ENCODE peak calls at places on chromosomes 1 and 21, in four cellular contexts. One of them, this sample, is unnamed.

GRCh38 chr1:61865646-61866220 is 123.5 kb downstream of the PATJ start:
- DNase-seq in colonic mucosa: no peak
- DNase-seq in GM23248: no peak
- DNase-seq in lower lobe of right lung: no peak
- DNase-seq in this sample: no peak

GRCh38 chr1:55234016-55234415 is 18.9 kb upstream of the USP24 start:
- DNase-seq in GM23248: peak; percentile 88
- DNase-seq in lower lobe of right lung: no peak
- DNase-seq in colonic mucosa: no peak
- DNase-seq in this sample: no peak

GRCh38 chr1:36093919-36094318 is 5.2 kb downstream of the ADPRS start:
- DNase-seq in colonic mucosa: no peak
- DNase-seq in GM23248: no peak
- DNase-seq in lower lobe of right lung: no peak
- DNase-seq in this sample: no peak

GRCh38 chr1:161791889-161792655 is 26.0 kb downstream of the ATF6 start:
- DNase-seq in GM23248: peak; percentile 47
- DNase-seq in lower lobe of right lung: no peak
- DNase-seq in colonic mucosa: no peak
- DNase-seq in this sample: no peak

GRCh38 chr1:70360321-70360720 is 5.8 kb upstream of the ANKRD13C start:
- DNase-seq in GM23248: no peak
- DNase-seq in lower lobe of right lung: no peak
- DNase-seq in colonic mucosa: no peak
- DNase-seq in this sample: no peak

GRCh38 chr1:54234284-54234683 is 34.3 kb downstream of the MRPL37 start:
- DNase-seq in colonic mucosa: no peak
- DNase-seq in lower lobe of right lung: no peak
- DNase-seq in GM23248: no peak
- DNase-seq in this sample: no peak

GRCh38 chr1:59139396-59139795 is 157.5 kb upstream of the FGGY start:
- DNase-seq in GM23248: no peak
- DNase-seq in colonic mucosa: no peak
- DNase-seq in lower lobe of right lung: no peak
- DNase-seq in this sample: peak; percentile 70

GRCh38 chr1:215444715-215445414 is 122.2 kb upstream of the KCTD3 start:
- DNase-seq in GM23248: no peak
- DNase-seq in colonic mucosa: no peak
- DNase-seq in lower lobe of right lung: no peak
- DNase-seq in this sample: no peak

GRCh38 chr1:226779536-226779935 is 40.5 kb upstream of the ITPKB start:
- DNase-seq in GM23248: no peak
- DNase-seq in lower lobe of right lung: no peak
- DNase-seq in colonic mucosa: peak; percentile 57
- DNase-seq in this sample: no peak

GRCh38 chr1:103327054-103327719 is 198.3 kb upstream of the RNPC3 start:
- DNase-seq in lower lobe of right lung: no peak
- DNase-seq in colonic mucosa: no peak
- DNase-seq in GM23248: no peak
- DNase-seq in this sample: no peak

GRCh38 chr1:207240325-207241095 is 81.0 kb upstream of the CD55 start:
- DNase-seq in GM23248: peak; percentile 32
- DNase-seq in colonic mucosa: no peak
- DNase-seq in lower lobe of right lung: no peak
- DNase-seq in this sample: no peak

GRCh38 chr1:8966606-8967005 is 20.9 kb downstream of the CA6 start:
- DNase-seq in colonic mucosa: no peak
- DNase-seq in GM23248: no peak
- DNase-seq in lower lobe of right lung: peak; percentile 55
- DNase-seq in this sample: no peak

GRCh38 chr1:241518447-241519307 is 878 bp downstream of the FH start:
- DNase-seq in colonic mucosa: peak; percentile 27
- DNase-seq in lower lobe of right lung: peak; percentile 60
- DNase-seq in GM23248: peak; percentile 72
- DNase-seq in this sample: peak; percentile 30

GRCh38 chr1:70509996-70510876 is 99.2 kb downstream of the CTH start:
- DNase-seq in lower lobe of right lung: no peak
- DNase-seq in GM23248: peak; percentile 98
- DNase-seq in colonic mucosa: no peak
- DNase-seq in this sample: no peak

GRCh38 chr1:184386271-184387068 is at the start of gene C1orf21:
- DNase-seq in lower lobe of right lung: peak; percentile 91
- DNase-seq in GM23248: peak; percentile 93
- DNase-seq in colonic mucosa: peak; percentile 91
- DNase-seq in this sample: peak; percentile 96

GRCh38 chr21:24941316-24942185 is 665.7 kb downstream of the MRPL39 start:
- DNase-seq in colonic mucosa: no peak
- DNase-seq in GM23248: no peak
- DNase-seq in lower lobe of right lung: no peak
- DNase-seq in this sample: no peak

GRCh38 chr1:94416901-94417701 is 1.1 kb upstream of the ABCD3 start:
- DNase-seq in lower lobe of right lung: no peak
- DNase-seq in colonic mucosa: peak; percentile 47
- DNase-seq in GM23248: peak; percentile 85
- DNase-seq in this sample: no peak

GRCh38 chr1:217343907-217344306 is 287.0 kb downstream of the GPATCH2 start:
- DNase-seq in colonic mucosa: no peak
- DNase-seq in GM23248: no peak
- DNase-seq in lower lobe of right lung: no peak
- DNase-seq in this sample: no peak

GRCh38 chr1:16905856-16906702 is 10.3 kb downstream of the RNU1-2 start:
- DNase-seq in GM23248: peak; percentile 75
- DNase-seq in colonic mucosa: no peak
- DNase-seq in lower lobe of right lung: no peak
- DNase-seq in this sample: peak; percentile 31

GRCh38 chr21:33734326-33734725 is 92.0 kb downstream of the ITSN1 start:
- DNase-seq in colonic mucosa: no peak
- DNase-seq in GM23248: no peak
- DNase-seq in lower lobe of right lung: no peak
- DNase-seq in this sample: no peak

GRCh38 chr1:198893763-198894444 is 255.1 kb downstream of the PTPRC start:
- DNase-seq in lower lobe of right lung: no peak
- DNase-seq in GM23248: no peak
- DNase-seq in colonic mucosa: no peak
- DNase-seq in this sample: no peak

GRCh38 chr1:42282867-42283583 is 52.0 kb downstream of the FOXJ3 start:
- DNase-seq in colonic mucosa: no peak
- DNase-seq in GM23248: peak; percentile 28
- DNase-seq in lower lobe of right lung: no peak
- DNase-seq in this sample: no peak

GRCh38 chr1:109875874-109876273 is 34.8 kb upstream of the CSF1 start:
- DNase-seq in lower lobe of right lung: no peak
- DNase-seq in colonic mucosa: no peak
- DNase-seq in GM23248: no peak
- DNase-seq in this sample: no peak

GRCh38 chr1:54180666-54181360 is 19.0 kb downstream of the CYB5RL start:
- DNase-seq in lower lobe of right lung: no peak
- DNase-seq in GM23248: no peak
- DNase-seq in colonic mucosa: no peak
- DNase-seq in this sample: no peak

GRCh38 chr1:22262583-22262982 is 119.7 kb upstream of the WNT4 start:
- DNase-seq in GM23248: no peak
- DNase-seq in lower lobe of right lung: no peak
- DNase-seq in colonic mucosa: peak; percentile 85
- DNase-seq in this sample: no peak

GRCh38 chr1:235923466-235924008 is 56.8 kb upstream of the LYST start:
- DNase-seq in lower lobe of right lung: no peak
- DNase-seq in GM23248: no peak
- DNase-seq in colonic mucosa: peak; percentile 84
- DNase-seq in this sample: no peak

GRCh38 chr1:26910343-26911160 is 3.2 kb downstream of the NR0B2 start:
- DNase-seq in lower lobe of right lung: no peak
- DNase-seq in GM23248: no peak
- DNase-seq in colonic mucosa: peak; percentile 48
- DNase-seq in this sample: no peak

GRCh38 chr1:26913389-26913753 is 404 bp downstream of the NR0B2 start:
- DNase-seq in lower lobe of right lung: no peak
- DNase-seq in colonic mucosa: no peak
- DNase-seq in GM23248: no peak
- DNase-seq in this sample: no peak

GRCh38 chr1:26913754-26914619 is at the start of gene NR0B2:
- DNase-seq in lower lobe of right lung: peak; percentile 89
- DNase-seq in GM23248: no peak
- DNase-seq in colonic mucosa: peak; percentile 91
- DNase-seq in this sample: peak; percentile 73

GRCh38 chr1:26911399-26912146 is 2.2 kb downstream of the NR0B2 start:
- DNase-seq in colonic mucosa: no peak
- DNase-seq in GM23248: no peak
- DNase-seq in lower lobe of right lung: no peak
- DNase-seq in this sample: no peak

GRCh38 chr1:26912147-26912490 is 1.7 kb downstream of the NR0B2 start:
- DNase-seq in lower lobe of right lung: no peak
- DNase-seq in colonic mucosa: no peak
- DNase-seq in GM23248: no peak
- DNase-seq in this sample: no peak
- H3K4me1 ChIP-seq in lower lobe of right lung: peaks cover 8% of the 10 kb centered on the region
- H3K4me1 ChIP-seq in colonic mucosa: peaks cover 14% of the 10 kb centered on the region
- H3K4me1 ChIP-seq in GM23248: peaks cover 4% of the 10 kb centered on the region
- H3K4me1 ChIP-seq in this sample: no peaks in the 10 kb centered on the region

GRCh38 chr1:154935749-154936415 is 637 bp downstream of the PMVK start:
- DNase-seq in GM23248: no peak
- DNase-seq in colonic mucosa: no peak
- DNase-seq in lower lobe of right lung: no peak
- DNase-seq in this sample: no peak
- H3K27ac ChIP-seq in GM23248: peak overlapping the region; percentile 95
- H3K27ac ChIP-seq in colonic mucosa: peak overlapping the region; percentile 96
- H3K27ac ChIP-seq in lower lobe of right lung: peak overlapping the region; percentile 99
- H3K27ac ChIP-seq in this sample: peak overlapping the region; percentile 86

GRCh38 chr1:19814681-19815503 is at the start of gene RNF186:
- DNase-seq in GM23248: no peak
- DNase-seq in colonic mucosa: peak; percentile 91
- DNase-seq in lower lobe of right lung: peak; percentile 65
- DNase-seq in this sample: no peak
- H3K4me3 ChIP-seq in GM23248: no peak within 1 kb of the TSS
- H3K4me3 ChIP-seq in colonic mucosa: peak within 1 kb of the TSS; percentile 59
- H3K4me3 ChIP-seq in lower lobe of right lung: no peak within 1 kb of the TSS
- H3K4me3 ChIP-seq in this sample: no peak within 1 kb of the TSS

GRCh38 chr1:52055854-52056109 is 313 bp upstream of the BTF3L4 start:
- DNase-seq in lower lobe of right lung: no peak
- DNase-seq in colonic mucosa: no peak
- DNase-seq in GM23248: no peak
- DNase-seq in this sample: no peak
- H3K4me1 ChIP-seq in lower lobe of right lung: peaks cover 47% of the 10 kb centered on the region
- H3K4me1 ChIP-seq in colonic mucosa: peaks cover 10% of the 10 kb centered on the region
- H3K4me1 ChIP-seq in GM23248: peaks cover 43% of the 10 kb centered on the region
- H3K4me1 ChIP-seq in this sample: peaks cover 5% of the 10 kb centered on the region

DNA sequence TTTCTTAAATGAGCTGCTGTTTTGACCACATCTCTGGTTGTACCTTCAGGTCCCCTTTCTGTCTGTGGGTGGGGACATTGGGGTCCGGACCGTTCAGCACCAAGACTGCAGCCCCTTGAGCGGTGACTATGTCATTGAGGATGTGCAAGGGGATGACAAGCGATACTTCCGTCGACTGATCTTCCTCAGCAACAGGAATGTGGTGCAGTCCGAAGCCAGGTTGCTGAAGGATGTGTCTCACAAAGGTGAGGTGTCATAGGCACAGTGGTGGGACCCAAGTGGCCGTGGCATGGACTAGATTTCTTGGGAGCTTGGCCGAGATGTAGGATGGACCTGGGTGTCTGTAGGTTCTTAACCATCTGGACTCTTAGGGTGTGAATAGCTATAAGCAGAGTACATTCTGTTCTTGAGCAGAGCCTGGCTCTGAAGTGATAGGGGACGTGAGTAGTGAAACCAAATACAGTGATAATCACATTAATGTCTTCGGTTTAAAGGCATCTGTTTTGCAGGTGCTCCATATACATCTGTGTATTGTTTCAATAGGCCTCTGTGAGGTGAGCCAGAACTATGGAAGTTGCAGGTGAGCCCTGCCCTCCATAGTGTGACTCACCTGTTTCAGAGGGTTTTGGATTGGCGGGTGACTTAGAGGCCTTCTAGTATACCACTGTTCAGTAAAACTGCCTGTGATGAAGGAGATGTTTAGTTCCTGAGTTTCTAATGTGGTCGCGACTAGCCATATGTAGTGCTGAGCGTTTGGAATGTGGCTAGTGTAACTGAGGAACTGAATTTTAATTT is 6.4 kb downstream of the METTL13 start:
- DNase-seq in lower lobe of right lung: no peak
- DNase-seq in colonic mucosa: no peak
- DNase-seq in GM23248: no peak
- DNase-seq in this sample: no peak
- H3K27ac ChIP-seq in lower lobe of right lung: no peak overlapping the region
- H3K27ac ChIP-seq in colonic mucosa: no peak overlapping the region
- H3K27ac ChIP-seq in GM23248: peak overlapping the region; percentile 71
- H3K27ac ChIP-seq in this sample: no peak overlapping the region

DNA sequence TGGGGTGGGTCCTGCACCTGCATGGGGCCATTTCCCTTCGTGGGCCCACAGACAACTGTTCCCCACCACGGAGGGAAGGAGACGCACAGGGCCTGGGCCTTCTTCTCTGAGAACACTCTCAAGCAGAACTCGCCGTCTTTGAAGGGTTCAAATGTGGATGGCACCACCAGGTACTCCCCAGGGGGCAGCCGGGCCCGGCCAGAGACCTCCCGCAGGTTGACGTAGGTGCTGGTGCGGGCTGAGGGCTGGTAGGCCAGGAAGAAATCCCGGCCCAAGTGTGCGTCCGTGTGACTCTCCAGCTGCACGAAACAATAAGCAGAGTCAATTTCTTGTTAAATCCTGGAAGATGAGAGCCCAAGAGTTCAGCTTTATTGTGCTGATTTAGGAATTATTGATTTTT is 56.4 kb downstream of the CAPN8 start:
- DNase-seq in colonic mucosa: no peak
- DNase-seq in GM23248: no peak
- DNase-seq in lower lobe of right lung: no peak
- DNase-seq in this sample: no peak
- H3K4me3 ChIP-seq in colonic mucosa: no peak overlapping the region
- H3K4me3 ChIP-seq in GM23248: no peak overlapping the region
- H3K4me3 ChIP-seq in lower lobe of right lung: no peak overlapping the region
- H3K4me3 ChIP-seq in this sample: no peak overlapping the region

DNA sequence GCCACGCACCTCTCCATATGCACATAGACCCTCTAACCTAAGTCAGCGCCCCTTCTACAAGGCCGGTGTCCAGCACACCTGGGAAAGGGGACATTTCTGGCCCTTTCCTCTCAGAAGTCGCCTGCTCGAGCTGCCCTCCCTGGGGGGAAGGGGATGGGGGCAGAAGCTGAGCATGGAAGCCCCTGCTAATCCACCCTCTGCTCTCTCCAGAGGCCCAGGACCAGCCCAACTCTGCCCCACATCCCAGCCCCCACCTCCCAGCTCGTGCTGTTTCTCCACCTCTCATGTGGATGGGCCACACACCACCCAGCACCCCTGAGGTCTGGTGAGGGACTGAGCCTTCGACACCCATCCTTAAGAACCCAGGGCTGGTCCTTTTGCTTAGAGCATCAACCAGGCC is 14.8 kb downstream of the TNFRSF1B start:
- DNase-seq in lower lobe of right lung: no peak
- DNase-seq in GM23248: no peak
- DNase-seq in colonic mucosa: no peak
- DNase-seq in this sample: no peak
- H3K4me1 ChIP-seq in lower lobe of right lung: peaks cover 100% of the 10 kb centered on the region
- H3K4me1 ChIP-seq in GM23248: peaks cover 25% of the 10 kb centered on the region
- H3K4me1 ChIP-seq in colonic mucosa: peaks cover 7% of the 10 kb centered on the region
- H3K4me1 ChIP-seq in this sample: peaks cover 25% of the 10 kb centered on the region

This sample was measured in right cardiac atrium.